ENCODE peak calls at places on chromosomes 11 and 22, in four cellular contexts. I, K, U and M are unnamed samples.
A peak's percentile ranks its signal among the peaks of the same experiment; 100 is the strongest.

GRCh38 chr22:42959472-42960145 is 55.3 kb downstream of the PACSIN2 start:
- DNase-seq in I (no peak), K (peak; percentile 83), U (peak; percentile 72), M (peak; percentile 48)

GRCh38 chr11:60993611-60994010 is 22.1 kb downstream of the CD6 start:
- DNase-seq in I (no peak), K (no peak), U (no peak), M (no peak)

GRCh38 chr11:123357353-123357989 is 72.6 kb upstream of the GRAMD1B start:
- DNase-seq in I (peak; percentile 8), K (no peak), U (no peak), M (no peak)

GRCh38 chr11:8292351-8292750 is 28.7 kb upstream of the LMO1 start:
- DNase-seq in I (no peak), K (no peak), U (no peak), M (no peak)

GRCh38 chr11:107752954-107753822 is 41.3 kb upstream of the SLN start:
- DNase-seq in I (no peak), K (no peak), U (no peak), M (no peak)

GRCh38 chr22:46464701-46465347 is 72.6 kb downstream of the CELSR1 start:
- DNase-seq in I (no peak), K (no peak), U (no peak), M (no peak)

GRCh38 chr11:120102050-120102861 is 35.7 kb downstream of the TRIM29 start:
- DNase-seq in I (no peak), K (no peak), U (no peak), M (no peak)

GRCh38 chr22:48705917-48706605 is 1121.6 kb downstream of the BRD1 start:
- DNase-seq in I (no peak), K (no peak), U (no peak), M (no peak)

GRCh38 chr22:37545703-37546435 is 14.4 kb upstream of the CDC42EP1 start:
- DNase-seq in I (no peak), K (no peak), U (peak; percentile 96), M (peak; percentile 82)

GRCh38 chr22:49321477-49322055 is 506.1 kb downstream of the BRD1 start:
- DNase-seq in I (no peak), K (no peak), U (no peak), M (peak; percentile 29)

GRCh38 chr22:17772249-17772962 is 1.9 kb downstream of the BID start:
- DNase-seq in I (no peak), K (no peak), U (no peak), M (no peak)

GRCh38 chr22:42930810-42931420 is 73.8 kb upstream of the ARFGAP3 start:
- DNase-seq in I (no peak), K (no peak), U (no peak), M (no peak)

GRCh38 chr11:62712413-62712812 is 4.9 kb downstream of the GNG3 start:
- DNase-seq in I (no peak), K (no peak), U (no peak), M (no peak)

GRCh38 chr22:30245985-30246901 is at the start of gene LIF:
- DNase-seq in I (peak; percentile 52), K (no peak), U (no peak), M (peak; percentile 55)

GRCh38 chr22:39938509-39938908 is 21.7 kb upstream of the TMA7B start:
- DNase-seq in I (no peak), K (no peak), U (no peak), M (no peak)

GRCh38 chr11:61693897-61694840 is 14.0 kb downstream of the DAGLA start:
- DNase-seq in I (no peak), K (peak; percentile 46), U (peak; percentile 57), M (no peak)

GRCh38 chr11:15826008-15826650 is 530.2 kb downstream of the SOX6 start:
- DNase-seq in I (no peak), K (no peak), U (no peak), M (no peak)

GRCh38 chr11:12189543-12190235 is 79.3 kb downstream of the MICAL2 start:
- DNase-seq in I (peak; percentile 45), K (no peak), U (no peak), M (no peak)

GRCh38 chr22:23236026-23236425 is 55.7 kb downstream of the BCR start:
- DNase-seq in I (no peak), K (no peak), U (no peak), M (no peak)

GRCh38 chr11:76321340-76321739 is 59.6 kb downstream of the THAP12 start:
- DNase-seq in I (no peak), K (no peak), U (no peak), M (no peak)

GRCh38 chr11:64976651-64977050 is 4.7 kb upstream of the MAJIN start:
- DNase-seq in I (no peak), K (no peak), U (no peak), M (no peak)

GRCh38 chr11:7512525-7513209 is 1.1 kb upstream of the PPFIBP2 start:
- DNase-seq in I (peak; percentile 38), K (no peak), U (peak; percentile 79), M (no peak)

GRCh38 chr22:12697441-12697840 is 2830.6 kb upstream of the OR11H1 start:
- DNase-seq in I (no peak), K (no peak), U (no peak), M (no peak)

GRCh38 chr11:111231836-111232235 is 13.7 kb upstream of the POU2AF2 start:
- DNase-seq in I (no peak), K (no peak), U (no peak), M (no peak)

GRCh38 chr22:31829505-31829904 is 75.7 kb downstream of the DEPDC5 start:
- DNase-seq in I (no peak), K (peak; percentile 16), U (no peak), M (no peak)

GRCh38 chr11:10097615-10098014 is 196.4 kb downstream of the SBF2 start:
- DNase-seq in I (no peak), K (no peak), U (no peak), M (no peak)

GRCh38 chr11:33655842-33656600 is 44.6 kb downstream of the C11orf91 start:
- DNase-seq in I (no peak), K (no peak), U (no peak), M (no peak)

GRCh38 chr22:48517039-48518030 is 1310.3 kb downstream of the BRD1 start:
- DNase-seq in I (no peak), K (no peak), U (no peak), M (no peak)

GRCh38 chr22:21449531-21450319 is 17.5 kb upstream of the TMEM191C start:
- DNase-seq in I (no peak), K (no peak), U (no peak), M (no peak)

GRCh38 chr22:38570841-38571364 is 920 bp upstream of the DMC1 start:
- DNase-seq in I (peak; percentile 24), K (no peak), U (peak; percentile 45), M (peak; percentile 39)

GRCh38 chr22:41343300-41343699 is 38.4 kb upstream of the TEF start:
- DNase-seq in I (no peak), K (no peak), U (no peak), M (no peak)

GRCh38 chr11:96459751-96460150 is 69.9 kb downstream of the JRKL start:
- DNase-seq in I (no peak), K (no peak), U (no peak), M (no peak)

GRCh38 chr11:46669606-46670243 is 30.7 kb downstream of the ARHGAP1 start:
- DNase-seq in I (no peak), K (no peak), U (no peak), M (no peak)